ENCODE peak calls at places on chromosomes 1 and 21, in nine cellular contexts. One of them, this sample, is unnamed.

GRCh38 chr21:26061437-26061836 is 109.1 kb downstream of the APP start:
- DNase-seq in activated T-cell treated with anti-CD3 and anti-CD28 coated beads for 24 hours: no peak
- DNase-seq in activated T-helper 1 cell treated with Interleukin-2 at 50 U/mL for 16 hours: no peak
- DNase-seq in hypothalamus: no peak
- DNase-seq in NCI-H2081: no peak
- DNase-seq in RWPE1: no peak
- DNase-seq in mesenchymal stem cell: peak; percentile 92
- DNase-seq in brain microvascular endothelial cell: no peak
- DNase-seq in AG09319: no peak
- DNase-seq in this sample: no peak

GRCh38 chr1:117562581-117563491 is 43.0 kb upstream of the TENT5C start:
- DNase-seq in hypothalamus: no peak
- DNase-seq in mesenchymal stem cell: no peak
- DNase-seq in NCI-H2081: no peak
- DNase-seq in activated T-helper 1 cell treated with Interleukin-2 at 50 U/mL for 16 hours: no peak
- DNase-seq in brain microvascular endothelial cell: no peak
- DNase-seq in activated T-cell treated with anti-CD3 and anti-CD28 coated beads for 24 hours: no peak
- DNase-seq in RWPE1: no peak
- DNase-seq in AG09319: no peak
- DNase-seq in this sample: no peak

GRCh38 chr1:6464514-6464836 is 1.5 kb downstream of the TNFRSF25 start:
- DNase-seq in AG09319: no peak
- DNase-seq in mesenchymal stem cell: no peak
- DNase-seq in hypothalamus: no peak
- DNase-seq in brain microvascular endothelial cell: no peak
- DNase-seq in activated T-helper 1 cell treated with Interleukin-2 at 50 U/mL for 16 hours: no peak
- DNase-seq in NCI-H2081: peak; percentile 14
- DNase-seq in activated T-cell treated with anti-CD3 and anti-CD28 coated beads for 24 hours: no peak
- DNase-seq in RWPE1: no peak
- DNase-seq in this sample: no peak

GRCh38 chr1:155127105-155127671 is 488 bp upstream of the EFNA1 start:
- DNase-seq in NCI-H2081: peak; percentile 37
- DNase-seq in brain microvascular endothelial cell: peak; percentile 41
- DNase-seq in AG09319: no peak
- DNase-seq in RWPE1: no peak
- DNase-seq in hypothalamus: peak; percentile 86
- DNase-seq in mesenchymal stem cell: peak; percentile 76
- DNase-seq in activated T-cell treated with anti-CD3 and anti-CD28 coated beads for 24 hours: no peak
- DNase-seq in activated T-helper 1 cell treated with Interleukin-2 at 50 U/mL for 16 hours: no peak
- DNase-seq in this sample: peak; percentile 23

GRCh38 chr1:33612877-33613487 is 140.5 kb downstream of the ZSCAN20 start:
- DNase-seq in AG09319: peak; percentile 31
- DNase-seq in activated T-cell treated with anti-CD3 and anti-CD28 coated beads for 24 hours: peak; percentile 26
- DNase-seq in NCI-H2081: peak; percentile 80
- DNase-seq in activated T-helper 1 cell treated with Interleukin-2 at 50 U/mL for 16 hours: no peak
- DNase-seq in brain microvascular endothelial cell: peak; percentile 74
- DNase-seq in RWPE1: peak; percentile 77
- DNase-seq in mesenchymal stem cell: peak; percentile 69
- DNase-seq in hypothalamus: peak; percentile 28
- DNase-seq in this sample: peak; percentile 34

GRCh38 chr1:85566890-85567289 is 13.7 kb upstream of the CCN1 start:
- DNase-seq in AG09319: no peak
- DNase-seq in brain microvascular endothelial cell: no peak
- DNase-seq in RWPE1: no peak
- DNase-seq in activated T-cell treated with anti-CD3 and anti-CD28 coated beads for 24 hours: no peak
- DNase-seq in NCI-H2081: no peak
- DNase-seq in activated T-helper 1 cell treated with Interleukin-2 at 50 U/mL for 16 hours: no peak
- DNase-seq in hypothalamus: no peak
- DNase-seq in mesenchymal stem cell: no peak
- DNase-seq in this sample: no peak

GRCh38 chr1:209627349-209628196 is 24.7 kb downstream of the LAMB3 start:
- DNase-seq in brain microvascular endothelial cell: peak; percentile 48
- DNase-seq in NCI-H2081: peak; percentile 85
- DNase-seq in AG09319: no peak
- DNase-seq in RWPE1: no peak
- DNase-seq in activated T-cell treated with anti-CD3 and anti-CD28 coated beads for 24 hours: peak; percentile 79
- DNase-seq in activated T-helper 1 cell treated with Interleukin-2 at 50 U/mL for 16 hours: peak; percentile 53
- DNase-seq in hypothalamus: peak; percentile 81
- DNase-seq in mesenchymal stem cell: peak; percentile 75
- DNase-seq in this sample: peak; percentile 67

GRCh38 chr1:241823925-241824324 is 24.1 kb upstream of the EXO1 start:
- DNase-seq in NCI-H2081: no peak
- DNase-seq in activated T-helper 1 cell treated with Interleukin-2 at 50 U/mL for 16 hours: no peak
- DNase-seq in activated T-cell treated with anti-CD3 and anti-CD28 coated beads for 24 hours: no peak
- DNase-seq in AG09319: no peak
- DNase-seq in mesenchymal stem cell: no peak
- DNase-seq in RWPE1: no peak
- DNase-seq in brain microvascular endothelial cell: no peak
- DNase-seq in hypothalamus: no peak
- DNase-seq in this sample: no peak

GRCh38 chr1:17012775-17013501 is 1.2 kb upstream of the ATP13A2 start:
- DNase-seq in brain microvascular endothelial cell: no peak
- DNase-seq in hypothalamus: no peak
- DNase-seq in mesenchymal stem cell: no peak
- DNase-seq in RWPE1: no peak
- DNase-seq in activated T-cell treated with anti-CD3 and anti-CD28 coated beads for 24 hours: no peak
- DNase-seq in NCI-H2081: no peak
- DNase-seq in AG09319: no peak
- DNase-seq in activated T-helper 1 cell treated with Interleukin-2 at 50 U/mL for 16 hours: no peak
- DNase-seq in this sample: no peak

GRCh38 chr1:224431726-224432125 is 2.9 kb downstream of the WDR26 start:
- DNase-seq in NCI-H2081: no peak
- DNase-seq in brain microvascular endothelial cell: no peak
- DNase-seq in AG09319: no peak
- DNase-seq in RWPE1: no peak
- DNase-seq in mesenchymal stem cell: no peak
- DNase-seq in hypothalamus: no peak
- DNase-seq in activated T-cell treated with anti-CD3 and anti-CD28 coated beads for 24 hours: no peak
- DNase-seq in activated T-helper 1 cell treated with Interleukin-2 at 50 U/mL for 16 hours: no peak
- DNase-seq in this sample: no peak

GRCh38 chr1:16006552-16007485 is 2.8 kb downstream of the SRARP start:
- DNase-seq in activated T-cell treated with anti-CD3 and anti-CD28 coated beads for 24 hours: no peak
- DNase-seq in hypothalamus: no peak
- DNase-seq in RWPE1: peak; percentile 80
- DNase-seq in mesenchymal stem cell: no peak
- DNase-seq in NCI-H2081: no peak
- DNase-seq in activated T-helper 1 cell treated with Interleukin-2 at 50 U/mL for 16 hours: no peak
- DNase-seq in brain microvascular endothelial cell: no peak
- DNase-seq in AG09319: no peak
- DNase-seq in this sample: peak; percentile 11

GRCh38 chr1:98403981-98404380 is 257.5 kb upstream of the SNX7 start:
- DNase-seq in activated T-cell treated with anti-CD3 and anti-CD28 coated beads for 24 hours: no peak
- DNase-seq in NCI-H2081: no peak
- DNase-seq in activated T-helper 1 cell treated with Interleukin-2 at 50 U/mL for 16 hours: no peak
- DNase-seq in brain microvascular endothelial cell: no peak
- DNase-seq in AG09319: no peak
- DNase-seq in hypothalamus: no peak
- DNase-seq in mesenchymal stem cell: no peak
- DNase-seq in RWPE1: no peak
- DNase-seq in this sample: no peak

GRCh38 chr1:24605534-24606295 is 37.4 kb upstream of the SRRM1 start:
- DNase-seq in AG09319: no peak
- DNase-seq in RWPE1: no peak
- DNase-seq in brain microvascular endothelial cell: no peak
- DNase-seq in activated T-cell treated with anti-CD3 and anti-CD28 coated beads for 24 hours: no peak
- DNase-seq in activated T-helper 1 cell treated with Interleukin-2 at 50 U/mL for 16 hours: no peak
- DNase-seq in hypothalamus: no peak
- DNase-seq in mesenchymal stem cell: no peak
- DNase-seq in NCI-H2081: no peak
- DNase-seq in this sample: no peak

GRCh38 chr1:172630060-172630818 is 28.7 kb upstream of the FASLG start:
- DNase-seq in NCI-H2081: no peak
- DNase-seq in brain microvascular endothelial cell: no peak
- DNase-seq in AG09319: no peak
- DNase-seq in activated T-helper 1 cell treated with Interleukin-2 at 50 U/mL for 16 hours: no peak
- DNase-seq in mesenchymal stem cell: no peak
- DNase-seq in hypothalamus: no peak
- DNase-seq in activated T-cell treated with anti-CD3 and anti-CD28 coated beads for 24 hours: no peak
- DNase-seq in RWPE1: no peak
- DNase-seq in this sample: peak; percentile 60

GRCh38 chr21:25855591-25855990 is 120.8 kb downstream of the GABPA start:
- DNase-seq in activated T-helper 1 cell treated with Interleukin-2 at 50 U/mL for 16 hours: no peak
- DNase-seq in NCI-H2081: no peak
- DNase-seq in mesenchymal stem cell: no peak
- DNase-seq in hypothalamus: no peak
- DNase-seq in RWPE1: no peak
- DNase-seq in activated T-cell treated with anti-CD3 and anti-CD28 coated beads for 24 hours: no peak
- DNase-seq in AG09319: no peak
- DNase-seq in brain microvascular endothelial cell: no peak
- DNase-seq in this sample: no peak

GRCh38 chr21:19461481-19462205 is 1058.1 kb upstream of the TMPRSS15 start:
- DNase-seq in brain microvascular endothelial cell: no peak
- DNase-seq in NCI-H2081: no peak
- DNase-seq in AG09319: no peak
- DNase-seq in RWPE1: no peak
- DNase-seq in activated T-helper 1 cell treated with Interleukin-2 at 50 U/mL for 16 hours: no peak
- DNase-seq in mesenchymal stem cell: no peak
- DNase-seq in activated T-cell treated with anti-CD3 and anti-CD28 coated beads for 24 hours: no peak
- DNase-seq in hypothalamus: no peak
- DNase-seq in this sample: no peak

GRCh38 chr1:205810448-205811157 is 2.4 kb downstream of the SLC41A1 start:
- DNase-seq in mesenchymal stem cell: peak; percentile 26
- DNase-seq in activated T-cell treated with anti-CD3 and anti-CD28 coated beads for 24 hours: no peak
- DNase-seq in AG09319: no peak
- DNase-seq in RWPE1: no peak
- DNase-seq in hypothalamus: no peak
- DNase-seq in NCI-H2081: no peak
- DNase-seq in activated T-helper 1 cell treated with Interleukin-2 at 50 U/mL for 16 hours: no peak
- DNase-seq in brain microvascular endothelial cell: peak; percentile 33
- DNase-seq in this sample: no peak

GRCh38 chr1:227370463-227371254 is 52.4 kb upstream of the CDC42BPA start:
- DNase-seq in brain microvascular endothelial cell: peak; percentile 16
- DNase-seq in mesenchymal stem cell: peak; percentile 17
- DNase-seq in RWPE1: no peak
- DNase-seq in activated T-helper 1 cell treated with Interleukin-2 at 50 U/mL for 16 hours: no peak
- DNase-seq in NCI-H2081: no peak
- DNase-seq in activated T-cell treated with anti-CD3 and anti-CD28 coated beads for 24 hours: no peak
- DNase-seq in AG09319: no peak
- DNase-seq in hypothalamus: no peak
- DNase-seq in this sample: no peak

GRCh38 chr1:226064816-226065248 is 2.3 kb downstream of the H3-3A start:
- DNase-seq in activated T-cell treated with anti-CD3 and anti-CD28 coated beads for 24 hours: peak; percentile 28
- DNase-seq in RWPE1: peak; percentile 62
- DNase-seq in activated T-helper 1 cell treated with Interleukin-2 at 50 U/mL for 16 hours: no peak
- DNase-seq in AG09319: no peak
- DNase-seq in brain microvascular endothelial cell: peak; percentile 61
- DNase-seq in mesenchymal stem cell: peak; percentile 73
- DNase-seq in NCI-H2081: peak; percentile 44
- DNase-seq in hypothalamus: peak; percentile 50
- DNase-seq in this sample: peak; percentile 37

GRCh38 chr1:76625887-76626286 is 241.4 kb upstream of the ST6GALNAC5 start:
- DNase-seq in NCI-H2081: no peak
- DNase-seq in activated T-cell treated with anti-CD3 and anti-CD28 coated beads for 24 hours: no peak
- DNase-seq in activated T-helper 1 cell treated with Interleukin-2 at 50 U/mL for 16 hours: no peak
- DNase-seq in RWPE1: no peak
- DNase-seq in brain microvascular endothelial cell: no peak
- DNase-seq in mesenchymal stem cell: no peak
- DNase-seq in AG09319: no peak
- DNase-seq in hypothalamus: no peak
- DNase-seq in this sample: no peak

GRCh38 chr1:112417985-112418607 is 22.1 kb downstream of the CTTNBP2NL start:
- DNase-seq in activated T-cell treated with anti-CD3 and anti-CD28 coated beads for 24 hours: no peak
- DNase-seq in brain microvascular endothelial cell: no peak
- DNase-seq in mesenchymal stem cell: no peak
- DNase-seq in hypothalamus: no peak
- DNase-seq in RWPE1: no peak
- DNase-seq in AG09319: no peak
- DNase-seq in NCI-H2081: no peak
- DNase-seq in activated T-helper 1 cell treated with Interleukin-2 at 50 U/mL for 16 hours: no peak
- DNase-seq in this sample: no peak

GRCh38 chr1:40059292-40059959 is 18.9 kb downstream of the CAP1 start:
- DNase-seq in NCI-H2081: no peak
- DNase-seq in activated T-helper 1 cell treated with Interleukin-2 at 50 U/mL for 16 hours: no peak
- DNase-seq in activated T-cell treated with anti-CD3 and anti-CD28 coated beads for 24 hours: no peak
- DNase-seq in AG09319: no peak
- DNase-seq in brain microvascular endothelial cell: no peak
- DNase-seq in hypothalamus: no peak
- DNase-seq in mesenchymal stem cell: peak; percentile 77
- DNase-seq in RWPE1: peak; percentile 33
- DNase-seq in this sample: no peak

GRCh38 chr1:220485131-220485530 is 42.8 kb upstream of the MARK1 start:
- DNase-seq in hypothalamus: no peak
- DNase-seq in brain microvascular endothelial cell: no peak
- DNase-seq in mesenchymal stem cell: no peak
- DNase-seq in activated T-helper 1 cell treated with Interleukin-2 at 50 U/mL for 16 hours: no peak
- DNase-seq in RWPE1: no peak
- DNase-seq in NCI-H2081: no peak
- DNase-seq in AG09319: no peak
- DNase-seq in activated T-cell treated with anti-CD3 and anti-CD28 coated beads for 24 hours: no peak
- DNase-seq in this sample: no peak

GRCh38 chr1:93827633-93828436 is 51.2 kb downstream of the DNTTIP2 start:
- DNase-seq in activated T-cell treated with anti-CD3 and anti-CD28 coated beads for 24 hours: no peak
- DNase-seq in RWPE1: no peak
- DNase-seq in hypothalamus: no peak
- DNase-seq in NCI-H2081: no peak
- DNase-seq in activated T-helper 1 cell treated with Interleukin-2 at 50 U/mL for 16 hours: no peak
- DNase-seq in mesenchymal stem cell: peak; percentile 70
- DNase-seq in AG09319: no peak
- DNase-seq in brain microvascular endothelial cell: no peak
- DNase-seq in this sample: no peak

GRCh38 chr1:223147858-223148257 is 4.8 kb upstream of the TLR5 start:
- DNase-seq in activated T-cell treated with anti-CD3 and anti-CD28 coated beads for 24 hours: no peak
- DNase-seq in RWPE1: no peak
- DNase-seq in AG09319: no peak
- DNase-seq in brain microvascular endothelial cell: no peak
- DNase-seq in hypothalamus: no peak
- DNase-seq in NCI-H2081: no peak
- DNase-seq in mesenchymal stem cell: no peak
- DNase-seq in activated T-helper 1 cell treated with Interleukin-2 at 50 U/mL for 16 hours: no peak
- DNase-seq in this sample: no peak

GRCh38 chr1:46537651-46538050 is 13.8 kb downstream of the KNCN start:
- DNase-seq in RWPE1: no peak
- DNase-seq in NCI-H2081: no peak
- DNase-seq in mesenchymal stem cell: no peak
- DNase-seq in brain microvascular endothelial cell: no peak
- DNase-seq in activated T-helper 1 cell treated with Interleukin-2 at 50 U/mL for 16 hours: no peak
- DNase-seq in AG09319: no peak
- DNase-seq in activated T-cell treated with anti-CD3 and anti-CD28 coated beads for 24 hours: no peak
- DNase-seq in hypothalamus: no peak
- DNase-seq in this sample: no peak

GRCh38 chr1:145771056-145771455 is 51.8 kb downstream of the CD160 start:
- DNase-seq in activated T-helper 1 cell treated with Interleukin-2 at 50 U/mL for 16 hours: no peak
- DNase-seq in brain microvascular endothelial cell: no peak
- DNase-seq in mesenchymal stem cell: no peak
- DNase-seq in activated T-cell treated with anti-CD3 and anti-CD28 coated beads for 24 hours: no peak
- DNase-seq in RWPE1: no peak
- DNase-seq in hypothalamus: no peak
- DNase-seq in NCI-H2081: no peak
- DNase-seq in AG09319: no peak
- DNase-seq in this sample: no peak

GRCh38 chr1:164725401-164725800 is 166.4 kb downstream of the PBX1 start:
- DNase-seq in activated T-helper 1 cell treated with Interleukin-2 at 50 U/mL for 16 hours: no peak
- DNase-seq in brain microvascular endothelial cell: no peak
- DNase-seq in activated T-cell treated with anti-CD3 and anti-CD28 coated beads for 24 hours: no peak
- DNase-seq in NCI-H2081: no peak
- DNase-seq in RWPE1: no peak
- DNase-seq in mesenchymal stem cell: no peak
- DNase-seq in hypothalamus: no peak
- DNase-seq in AG09319: peak; percentile 93
- DNase-seq in this sample: no peak

GRCh38 chr1:177789956-177790355 is 179.9 kb downstream of the SEC16B start:
- DNase-seq in activated T-cell treated with anti-CD3 and anti-CD28 coated beads for 24 hours: no peak
- DNase-seq in NCI-H2081: no peak
- DNase-seq in brain microvascular endothelial cell: no peak
- DNase-seq in mesenchymal stem cell: no peak
- DNase-seq in AG09319: no peak
- DNase-seq in hypothalamus: no peak
- DNase-seq in RWPE1: no peak
- DNase-seq in activated T-helper 1 cell treated with Interleukin-2 at 50 U/mL for 16 hours: no peak
- DNase-seq in this sample: no peak

GRCh38 chr1:41383094-41383852 is 22.0 kb downstream of the FOXO6 start:
- DNase-seq in hypothalamus: no peak
- DNase-seq in NCI-H2081: no peak
- DNase-seq in mesenchymal stem cell: peak; percentile 80
- DNase-seq in brain microvascular endothelial cell: peak; percentile 46
- DNase-seq in activated T-cell treated with anti-CD3 and anti-CD28 coated beads for 24 hours: no peak
- DNase-seq in RWPE1: no peak
- DNase-seq in activated T-helper 1 cell treated with Interleukin-2 at 50 U/mL for 16 hours: no peak
- DNase-seq in AG09319: no peak
- DNase-seq in this sample: peak; percentile 10

GRCh38 chr21:42760361-42760970 is 107.0 kb downstream of the PDE9A start:
- DNase-seq in NCI-H2081: no peak
- DNase-seq in activated T-helper 1 cell treated with Interleukin-2 at 50 U/mL for 16 hours: no peak
- DNase-seq in hypothalamus: no peak
- DNase-seq in mesenchymal stem cell: no peak
- DNase-seq in AG09319: no peak
- DNase-seq in RWPE1: no peak
- DNase-seq in activated T-cell treated with anti-CD3 and anti-CD28 coated beads for 24 hours: no peak
- DNase-seq in brain microvascular endothelial cell: no peak
- DNase-seq in this sample: no peak

This sample was measured in RCC 7860.